ENCODE peak calls at places on chromosomes 7 and 10, in six cellular contexts. One of them, this sample, is unnamed.

GRCh38 chr7:71630521-71630920 is 498.6 kb downstream of the GALNT17 start:
- DNase-seq in natural killer cell treated with Interleukin-12 subunit alpha and Interleukin-12 subunit beta and Interleukin-15 and Interleukin-18, amount 100 ng/mL, for 72 hours: no peak
- DNase-seq in stimulated activated CD4-positive, alpha-beta T cell treated with anti-CD3 and anti-CD28 coated beads, Interleukin-1b, Interleukin-23, amount 100 ng/mL, for 1 hour: no peak
- DNase-seq in T follicular helper cell: no peak
- DNase-seq in left cardiac atrium: no peak
- DNase-seq in foreskin melanocyte: no peak
- DNase-seq in this sample: no peak

GRCh38 chr10:14779053-14779649 is 4.5 kb upstream of the FAM107B start:
- DNase-seq in natural killer cell treated with Interleukin-12 subunit alpha and Interleukin-12 subunit beta and Interleukin-15 and Interleukin-18, amount 100 ng/mL, for 72 hours: no peak
- DNase-seq in stimulated activated CD4-positive, alpha-beta T cell treated with anti-CD3 and anti-CD28 coated beads, Interleukin-1b, Interleukin-23, amount 100 ng/mL, for 1 hour: no peak
- DNase-seq in T follicular helper cell: no peak
- DNase-seq in left cardiac atrium: no peak
- DNase-seq in foreskin melanocyte: no peak
- DNase-seq in this sample: no peak

GRCh38 chr10:111281516-111281915 is 204.7 kb downstream of the ADRA2A start:
- DNase-seq in natural killer cell treated with Interleukin-12 subunit alpha and Interleukin-12 subunit beta and Interleukin-15 and Interleukin-18, amount 100 ng/mL, for 72 hours: no peak
- DNase-seq in stimulated activated CD4-positive, alpha-beta T cell treated with anti-CD3 and anti-CD28 coated beads, Interleukin-1b, Interleukin-23, amount 100 ng/mL, for 1 hour: no peak
- DNase-seq in T follicular helper cell: no peak
- DNase-seq in left cardiac atrium: no peak
- DNase-seq in foreskin melanocyte: no peak
- DNase-seq in this sample: no peak

GRCh38 chr10:67606572-67606971 is 89.4 kb downstream of the CTNNA3 start:
- DNase-seq in natural killer cell treated with Interleukin-12 subunit alpha and Interleukin-12 subunit beta and Interleukin-15 and Interleukin-18, amount 100 ng/mL, for 72 hours: no peak
- DNase-seq in stimulated activated CD4-positive, alpha-beta T cell treated with anti-CD3 and anti-CD28 coated beads, Interleukin-1b, Interleukin-23, amount 100 ng/mL, for 1 hour: no peak
- DNase-seq in T follicular helper cell: no peak
- DNase-seq in left cardiac atrium: no peak
- DNase-seq in foreskin melanocyte: peak
- DNase-seq in this sample: no peak

GRCh38 chr10:119516381-119517234 is 25.9 kb downstream of the RGS10 start:
- DNase-seq in natural killer cell treated with Interleukin-12 subunit alpha and Interleukin-12 subunit beta and Interleukin-15 and Interleukin-18, amount 100 ng/mL, for 72 hours: no peak
- DNase-seq in stimulated activated CD4-positive, alpha-beta T cell treated with anti-CD3 and anti-CD28 coated beads, Interleukin-1b, Interleukin-23, amount 100 ng/mL, for 1 hour: no peak
- DNase-seq in T follicular helper cell: peak
- DNase-seq in left cardiac atrium: no peak
- DNase-seq in foreskin melanocyte: no peak
- DNase-seq in this sample: no peak

GRCh38 chr10:132518572-132519381 is 18.8 kb upstream of the INPP5A start:
- DNase-seq in natural killer cell treated with Interleukin-12 subunit alpha and Interleukin-12 subunit beta and Interleukin-15 and Interleukin-18, amount 100 ng/mL, for 72 hours: no peak
- DNase-seq in stimulated activated CD4-positive, alpha-beta T cell treated with anti-CD3 and anti-CD28 coated beads, Interleukin-1b, Interleukin-23, amount 100 ng/mL, for 1 hour: no peak
- DNase-seq in T follicular helper cell: no peak
- DNase-seq in left cardiac atrium: peak
- DNase-seq in foreskin melanocyte: no peak
- DNase-seq in this sample: peak

GRCh38 chr7:47283497-47284131 is 298.3 kb downstream of the TNS3 start:
- DNase-seq in natural killer cell treated with Interleukin-12 subunit alpha and Interleukin-12 subunit beta and Interleukin-15 and Interleukin-18, amount 100 ng/mL, for 72 hours: no peak
- DNase-seq in stimulated activated CD4-positive, alpha-beta T cell treated with anti-CD3 and anti-CD28 coated beads, Interleukin-1b, Interleukin-23, amount 100 ng/mL, for 1 hour: no peak
- DNase-seq in T follicular helper cell: no peak
- DNase-seq in left cardiac atrium: no peak
- DNase-seq in foreskin melanocyte: no peak
- DNase-seq in this sample: no peak

GRCh38 chr10:44042926-44043602 is 341.8 kb downstream of the CXCL12 start:
- DNase-seq in natural killer cell treated with Interleukin-12 subunit alpha and Interleukin-12 subunit beta and Interleukin-15 and Interleukin-18, amount 100 ng/mL, for 72 hours: no peak
- DNase-seq in stimulated activated CD4-positive, alpha-beta T cell treated with anti-CD3 and anti-CD28 coated beads, Interleukin-1b, Interleukin-23, amount 100 ng/mL, for 1 hour: no peak
- DNase-seq in T follicular helper cell: no peak
- DNase-seq in left cardiac atrium: no peak
- DNase-seq in foreskin melanocyte: no peak
- DNase-seq in this sample: no peak

GRCh38 chr7:79452032-79452494 is 1.4 kb downstream of the MAGI2 start:
- DNase-seq in natural killer cell treated with Interleukin-12 subunit alpha and Interleukin-12 subunit beta and Interleukin-15 and Interleukin-18, amount 100 ng/mL, for 72 hours: no peak
- DNase-seq in stimulated activated CD4-positive, alpha-beta T cell treated with anti-CD3 and anti-CD28 coated beads, Interleukin-1b, Interleukin-23, amount 100 ng/mL, for 1 hour: no peak
- DNase-seq in T follicular helper cell: no peak
- DNase-seq in left cardiac atrium: peak
- DNase-seq in foreskin melanocyte: peak
- DNase-seq in this sample: peak

GRCh38 chr7:88548399-88548798 is 211.1 kb upstream of the ZNF804B start:
- DNase-seq in natural killer cell treated with Interleukin-12 subunit alpha and Interleukin-12 subunit beta and Interleukin-15 and Interleukin-18, amount 100 ng/mL, for 72 hours: no peak
- DNase-seq in stimulated activated CD4-positive, alpha-beta T cell treated with anti-CD3 and anti-CD28 coated beads, Interleukin-1b, Interleukin-23, amount 100 ng/mL, for 1 hour: no peak
- DNase-seq in T follicular helper cell: no peak
- DNase-seq in left cardiac atrium: no peak
- DNase-seq in foreskin melanocyte: no peak
- DNase-seq in this sample: no peak

GRCh38 chr7:158419238-158419785 is 168.3 kb downstream of the PTPRN2 start:
- DNase-seq in natural killer cell treated with Interleukin-12 subunit alpha and Interleukin-12 subunit beta and Interleukin-15 and Interleukin-18, amount 100 ng/mL, for 72 hours: no peak
- DNase-seq in stimulated activated CD4-positive, alpha-beta T cell treated with anti-CD3 and anti-CD28 coated beads, Interleukin-1b, Interleukin-23, amount 100 ng/mL, for 1 hour: no peak
- DNase-seq in T follicular helper cell: no peak
- DNase-seq in left cardiac atrium: no peak
- DNase-seq in foreskin melanocyte: no peak
- DNase-seq in this sample: no peak

GRCh38 chr7:50781371-50781770 is 1.3 kb downstream of the GRB10 start:
- DNase-seq in natural killer cell treated with Interleukin-12 subunit alpha and Interleukin-12 subunit beta and Interleukin-15 and Interleukin-18, amount 100 ng/mL, for 72 hours: no peak
- DNase-seq in stimulated activated CD4-positive, alpha-beta T cell treated with anti-CD3 and anti-CD28 coated beads, Interleukin-1b, Interleukin-23, amount 100 ng/mL, for 1 hour: no peak
- DNase-seq in T follicular helper cell: no peak
- DNase-seq in left cardiac atrium: no peak
- DNase-seq in foreskin melanocyte: no peak
- DNase-seq in this sample: no peak

GRCh38 chr7:55641811-55642210 is 69.5 kb upstream of the VOPP1 start:
- DNase-seq in natural killer cell treated with Interleukin-12 subunit alpha and Interleukin-12 subunit beta and Interleukin-15 and Interleukin-18, amount 100 ng/mL, for 72 hours: no peak
- DNase-seq in stimulated activated CD4-positive, alpha-beta T cell treated with anti-CD3 and anti-CD28 coated beads, Interleukin-1b, Interleukin-23, amount 100 ng/mL, for 1 hour: no peak
- DNase-seq in T follicular helper cell: no peak
- DNase-seq in left cardiac atrium: no peak
- DNase-seq in foreskin melanocyte: no peak
- DNase-seq in this sample: no peak

GRCh38 chr10:125063256-125063945 is 97.0 kb downstream of the CTBP2 start:
- DNase-seq in natural killer cell treated with Interleukin-12 subunit alpha and Interleukin-12 subunit beta and Interleukin-15 and Interleukin-18, amount 100 ng/mL, for 72 hours: no peak
- DNase-seq in stimulated activated CD4-positive, alpha-beta T cell treated with anti-CD3 and anti-CD28 coated beads, Interleukin-1b, Interleukin-23, amount 100 ng/mL, for 1 hour: no peak
- DNase-seq in T follicular helper cell: no peak
- DNase-seq in left cardiac atrium: no peak
- DNase-seq in foreskin melanocyte: no peak
- DNase-seq in this sample: no peak

GRCh38 chr10:71253981-71254818 is 41.8 kb downstream of the UNC5B start:
- DNase-seq in natural killer cell treated with Interleukin-12 subunit alpha and Interleukin-12 subunit beta and Interleukin-15 and Interleukin-18, amount 100 ng/mL, for 72 hours: no peak
- DNase-seq in stimulated activated CD4-positive, alpha-beta T cell treated with anti-CD3 and anti-CD28 coated beads, Interleukin-1b, Interleukin-23, amount 100 ng/mL, for 1 hour: no peak
- DNase-seq in T follicular helper cell: no peak
- DNase-seq in left cardiac atrium: no peak
- DNase-seq in foreskin melanocyte: no peak
- DNase-seq in this sample: no peak

GRCh38 chr10:124002391-124003069 is 90.9 kb downstream of the CHST15 start:
- DNase-seq in natural killer cell treated with Interleukin-12 subunit alpha and Interleukin-12 subunit beta and Interleukin-15 and Interleukin-18, amount 100 ng/mL, for 72 hours: no peak
- DNase-seq in stimulated activated CD4-positive, alpha-beta T cell treated with anti-CD3 and anti-CD28 coated beads, Interleukin-1b, Interleukin-23, amount 100 ng/mL, for 1 hour: no peak
- DNase-seq in T follicular helper cell: no peak
- DNase-seq in left cardiac atrium: no peak
- DNase-seq in foreskin melanocyte: no peak
- DNase-seq in this sample: no peak

GRCh38 chr7:41472427-41473125 is 230.3 kb downstream of the INHBA start:
- DNase-seq in natural killer cell treated with Interleukin-12 subunit alpha and Interleukin-12 subunit beta and Interleukin-15 and Interleukin-18, amount 100 ng/mL, for 72 hours: no peak
- DNase-seq in stimulated activated CD4-positive, alpha-beta T cell treated with anti-CD3 and anti-CD28 coated beads, Interleukin-1b, Interleukin-23, amount 100 ng/mL, for 1 hour: no peak
- DNase-seq in T follicular helper cell: no peak
- DNase-seq in left cardiac atrium: no peak
- DNase-seq in foreskin melanocyte: no peak
- DNase-seq in this sample: no peak

GRCh38 chr7:8112685-8113084 is 144.1 kb downstream of the GLCCI1 start:
- DNase-seq in natural killer cell treated with Interleukin-12 subunit alpha and Interleukin-12 subunit beta and Interleukin-15 and Interleukin-18, amount 100 ng/mL, for 72 hours: no peak
- DNase-seq in stimulated activated CD4-positive, alpha-beta T cell treated with anti-CD3 and anti-CD28 coated beads, Interleukin-1b, Interleukin-23, amount 100 ng/mL, for 1 hour: no peak
- DNase-seq in T follicular helper cell: no peak
- DNase-seq in left cardiac atrium: no peak
- DNase-seq in foreskin melanocyte: no peak
- DNase-seq in this sample: no peak

GRCh38 chr10:29083096-29083495 is 205.8 kb upstream of the LYZL1 start:
- DNase-seq in natural killer cell treated with Interleukin-12 subunit alpha and Interleukin-12 subunit beta and Interleukin-15 and Interleukin-18, amount 100 ng/mL, for 72 hours: no peak
- DNase-seq in stimulated activated CD4-positive, alpha-beta T cell treated with anti-CD3 and anti-CD28 coated beads, Interleukin-1b, Interleukin-23, amount 100 ng/mL, for 1 hour: no peak
- DNase-seq in T follicular helper cell: no peak
- DNase-seq in left cardiac atrium: no peak
- DNase-seq in foreskin melanocyte: peak
- DNase-seq in this sample: peak

GRCh38 chr7:27210441-27211083 is 10.7 kb upstream of the HOXA13 start:
- DNase-seq in natural killer cell treated with Interleukin-12 subunit alpha and Interleukin-12 subunit beta and Interleukin-15 and Interleukin-18, amount 100 ng/mL, for 72 hours: no peak
- DNase-seq in stimulated activated CD4-positive, alpha-beta T cell treated with anti-CD3 and anti-CD28 coated beads, Interleukin-1b, Interleukin-23, amount 100 ng/mL, for 1 hour: no peak
- DNase-seq in T follicular helper cell: no peak
- DNase-seq in left cardiac atrium: peak
- DNase-seq in foreskin melanocyte: no peak
- DNase-seq in this sample: peak

GRCh38 chr7:137574836-137575235 is 231.3 kb upstream of the PTN start:
- DNase-seq in natural killer cell treated with Interleukin-12 subunit alpha and Interleukin-12 subunit beta and Interleukin-15 and Interleukin-18, amount 100 ng/mL, for 72 hours: no peak
- DNase-seq in stimulated activated CD4-positive, alpha-beta T cell treated with anti-CD3 and anti-CD28 coated beads, Interleukin-1b, Interleukin-23, amount 100 ng/mL, for 1 hour: no peak
- DNase-seq in T follicular helper cell: no peak
- DNase-seq in left cardiac atrium: no peak
- DNase-seq in foreskin melanocyte: no peak
- DNase-seq in this sample: no peak

GRCh38 chr10:52993109-52993508 is 220.5 kb upstream of the MBL2 start:
- DNase-seq in natural killer cell treated with Interleukin-12 subunit alpha and Interleukin-12 subunit beta and Interleukin-15 and Interleukin-18, amount 100 ng/mL, for 72 hours: no peak
- DNase-seq in stimulated activated CD4-positive, alpha-beta T cell treated with anti-CD3 and anti-CD28 coated beads, Interleukin-1b, Interleukin-23, amount 100 ng/mL, for 1 hour: no peak
- DNase-seq in T follicular helper cell: no peak
- DNase-seq in left cardiac atrium: no peak
- DNase-seq in foreskin melanocyte: no peak
- DNase-seq in this sample: no peak

GRCh38 chr10:17240617-17241016 is 12.6 kb downstream of the VIM start:
- DNase-seq in natural killer cell treated with Interleukin-12 subunit alpha and Interleukin-12 subunit beta and Interleukin-15 and Interleukin-18, amount 100 ng/mL, for 72 hours: no peak
- DNase-seq in stimulated activated CD4-positive, alpha-beta T cell treated with anti-CD3 and anti-CD28 coated beads, Interleukin-1b, Interleukin-23, amount 100 ng/mL, for 1 hour: no peak
- DNase-seq in T follicular helper cell: no peak
- DNase-seq in left cardiac atrium: no peak
- DNase-seq in foreskin melanocyte: no peak
- DNase-seq in this sample: no peak

GRCh38 chr7:93622036-93622714 is 47.7 kb upstream of the CALCR start:
- DNase-seq in natural killer cell treated with Interleukin-12 subunit alpha and Interleukin-12 subunit beta and Interleukin-15 and Interleukin-18, amount 100 ng/mL, for 72 hours: no peak
- DNase-seq in stimulated activated CD4-positive, alpha-beta T cell treated with anti-CD3 and anti-CD28 coated beads, Interleukin-1b, Interleukin-23, amount 100 ng/mL, for 1 hour: no peak
- DNase-seq in T follicular helper cell: no peak
- DNase-seq in left cardiac atrium: no peak
- DNase-seq in foreskin melanocyte: no peak
- DNase-seq in this sample: no peak

GRCh38 chr10:87960230-87960629 is 96.8 kb downstream of the PTEN start:
- DNase-seq in natural killer cell treated with Interleukin-12 subunit alpha and Interleukin-12 subunit beta and Interleukin-15 and Interleukin-18, amount 100 ng/mL, for 72 hours: no peak
- DNase-seq in stimulated activated CD4-positive, alpha-beta T cell treated with anti-CD3 and anti-CD28 coated beads, Interleukin-1b, Interleukin-23, amount 100 ng/mL, for 1 hour: no peak
- DNase-seq in T follicular helper cell: no peak
- DNase-seq in left cardiac atrium: no peak
- DNase-seq in foreskin melanocyte: no peak
- DNase-seq in this sample: no peak

GRCh38 chr7:149706398-149706797 is 67.0 kb downstream of the ZNF467 start:
- DNase-seq in natural killer cell treated with Interleukin-12 subunit alpha and Interleukin-12 subunit beta and Interleukin-15 and Interleukin-18, amount 100 ng/mL, for 72 hours: no peak
- DNase-seq in stimulated activated CD4-positive, alpha-beta T cell treated with anti-CD3 and anti-CD28 coated beads, Interleukin-1b, Interleukin-23, amount 100 ng/mL, for 1 hour: no peak
- DNase-seq in T follicular helper cell: no peak
- DNase-seq in left cardiac atrium: no peak
- DNase-seq in foreskin melanocyte: no peak
- DNase-seq in this sample: no peak

GRCh38 chr7:158353606-158354570 is 233.7 kb downstream of the PTPRN2 start:
- DNase-seq in natural killer cell treated with Interleukin-12 subunit alpha and Interleukin-12 subunit beta and Interleukin-15 and Interleukin-18, amount 100 ng/mL, for 72 hours: no peak
- DNase-seq in stimulated activated CD4-positive, alpha-beta T cell treated with anti-CD3 and anti-CD28 coated beads, Interleukin-1b, Interleukin-23, amount 100 ng/mL, for 1 hour: no peak
- DNase-seq in T follicular helper cell: no peak
- DNase-seq in left cardiac atrium: no peak
- DNase-seq in foreskin melanocyte: no peak
- DNase-seq in this sample: no peak

GRCh38 chr7:106068986-106069385 is 43.1 kb downstream of the SYPL1 start:
- DNase-seq in natural killer cell treated with Interleukin-12 subunit alpha and Interleukin-12 subunit beta and Interleukin-15 and Interleukin-18, amount 100 ng/mL, for 72 hours: no peak
- DNase-seq in stimulated activated CD4-positive, alpha-beta T cell treated with anti-CD3 and anti-CD28 coated beads, Interleukin-1b, Interleukin-23, amount 100 ng/mL, for 1 hour: no peak
- DNase-seq in T follicular helper cell: no peak
- DNase-seq in left cardiac atrium: no peak
- DNase-seq in foreskin melanocyte: no peak
- DNase-seq in this sample: no peak

GRCh38 chr7:29457565-29457971 is 106.1 kb upstream of the PRR15 start:
- DNase-seq in natural killer cell treated with Interleukin-12 subunit alpha and Interleukin-12 subunit beta and Interleukin-15 and Interleukin-18, amount 100 ng/mL, for 72 hours: no peak
- DNase-seq in stimulated activated CD4-positive, alpha-beta T cell treated with anti-CD3 and anti-CD28 coated beads, Interleukin-1b, Interleukin-23, amount 100 ng/mL, for 1 hour: no peak
- DNase-seq in T follicular helper cell: no peak
- DNase-seq in left cardiac atrium: no peak
- DNase-seq in foreskin melanocyte: no peak
- DNase-seq in this sample: no peak

GRCh38 chr7:129443612-129444011 is 9.4 kb downstream of the STRIP2 start:
- DNase-seq in natural killer cell treated with Interleukin-12 subunit alpha and Interleukin-12 subunit beta and Interleukin-15 and Interleukin-18, amount 100 ng/mL, for 72 hours: no peak
- DNase-seq in stimulated activated CD4-positive, alpha-beta T cell treated with anti-CD3 and anti-CD28 coated beads, Interleukin-1b, Interleukin-23, amount 100 ng/mL, for 1 hour: no peak
- DNase-seq in T follicular helper cell: no peak
- DNase-seq in left cardiac atrium: no peak
- DNase-seq in foreskin melanocyte: no peak
- DNase-seq in this sample: no peak

GRCh38 chr7:103988468-103989199 is 824 bp downstream of the RELN start:
- DNase-seq in natural killer cell treated with Interleukin-12 subunit alpha and Interleukin-12 subunit beta and Interleukin-15 and Interleukin-18, amount 100 ng/mL, for 72 hours: no peak
- DNase-seq in stimulated activated CD4-positive, alpha-beta T cell treated with anti-CD3 and anti-CD28 coated beads, Interleukin-1b, Interleukin-23, amount 100 ng/mL, for 1 hour: no peak
- DNase-seq in T follicular helper cell: no peak
- DNase-seq in left cardiac atrium: no peak
- DNase-seq in foreskin melanocyte: no peak
- DNase-seq in this sample: no peak

GRCh38 chr10:127293640-127294039 is 97.2 kb upstream of the INSYN2A start:
- DNase-seq in natural killer cell treated with Interleukin-12 subunit alpha and Interleukin-12 subunit beta and Interleukin-15 and Interleukin-18, amount 100 ng/mL, for 72 hours: peak
- DNase-seq in stimulated activated CD4-positive, alpha-beta T cell treated with anti-CD3 and anti-CD28 coated beads, Interleukin-1b, Interleukin-23, amount 100 ng/mL, for 1 hour: no peak
- DNase-seq in T follicular helper cell: peak
- DNase-seq in left cardiac atrium: no peak
- DNase-seq in foreskin melanocyte: peak
- DNase-seq in this sample: no peak

GRCh38 chr10:79128923-79129305 is 60.1 kb downstream of the ZMIZ1 start:
- DNase-seq in natural killer cell treated with Interleukin-12 subunit alpha and Interleukin-12 subunit beta and Interleukin-15 and Interleukin-18, amount 100 ng/mL, for 72 hours: no peak
- DNase-seq in stimulated activated CD4-positive, alpha-beta T cell treated with anti-CD3 and anti-CD28 coated beads, Interleukin-1b, Interleukin-23, amount 100 ng/mL, for 1 hour: no peak
- DNase-seq in T follicular helper cell: no peak
- DNase-seq in left cardiac atrium: no peak
- DNase-seq in foreskin melanocyte: no peak
- DNase-seq in this sample: no peak

GRCh38 chr10:57696641-57697040 is 571.1 kb downstream of the IPMK start:
- DNase-seq in natural killer cell treated with Interleukin-12 subunit alpha and Interleukin-12 subunit beta and Interleukin-15 and Interleukin-18, amount 100 ng/mL, for 72 hours: no peak
- DNase-seq in stimulated activated CD4-positive, alpha-beta T cell treated with anti-CD3 and anti-CD28 coated beads, Interleukin-1b, Interleukin-23, amount 100 ng/mL, for 1 hour: no peak
- DNase-seq in T follicular helper cell: no peak
- DNase-seq in left cardiac atrium: no peak
- DNase-seq in foreskin melanocyte: peak
- DNase-seq in this sample: no peak

GRCh38 chr10:98478430-98479222 is 31.9 kb upstream of the HPS1 start:
- DNase-seq in natural killer cell treated with Interleukin-12 subunit alpha and Interleukin-12 subunit beta and Interleukin-15 and Interleukin-18, amount 100 ng/mL, for 72 hours: no peak
- DNase-seq in stimulated activated CD4-positive, alpha-beta T cell treated with anti-CD3 and anti-CD28 coated beads, Interleukin-1b, Interleukin-23, amount 100 ng/mL, for 1 hour: no peak
- DNase-seq in T follicular helper cell: no peak
- DNase-seq in left cardiac atrium: no peak
- DNase-seq in foreskin melanocyte: peak
- DNase-seq in this sample: no peak

GRCh38 chr7:153190986-153191385 is 431.4 kb downstream of the ACTR3B start:
- DNase-seq in natural killer cell treated with Interleukin-12 subunit alpha and Interleukin-12 subunit beta and Interleukin-15 and Interleukin-18, amount 100 ng/mL, for 72 hours: no peak
- DNase-seq in stimulated activated CD4-positive, alpha-beta T cell treated with anti-CD3 and anti-CD28 coated beads, Interleukin-1b, Interleukin-23, amount 100 ng/mL, for 1 hour: no peak
- DNase-seq in T follicular helper cell: no peak
- DNase-seq in left cardiac atrium: no peak
- DNase-seq in foreskin melanocyte: no peak
- DNase-seq in this sample: peak

GRCh38 chr10:89241491-89242339 is 9.9 kb downstream of the LIPA start:
- DNase-seq in natural killer cell treated with Interleukin-12 subunit alpha and Interleukin-12 subunit beta and Interleukin-15 and Interleukin-18, amount 100 ng/mL, for 72 hours: no peak
- DNase-seq in stimulated activated CD4-positive, alpha-beta T cell treated with anti-CD3 and anti-CD28 coated beads, Interleukin-1b, Interleukin-23, amount 100 ng/mL, for 1 hour: no peak
- DNase-seq in T follicular helper cell: no peak
- DNase-seq in left cardiac atrium: no peak
- DNase-seq in foreskin melanocyte: no peak
- DNase-seq in this sample: no peak

GRCh38 chr7:157568785-157569584 is 232.2 kb downstream of the DNAJB6 start:
- DNase-seq in natural killer cell treated with Interleukin-12 subunit alpha and Interleukin-12 subunit beta and Interleukin-15 and Interleukin-18, amount 100 ng/mL, for 72 hours: peak
- DNase-seq in stimulated activated CD4-positive, alpha-beta T cell treated with anti-CD3 and anti-CD28 coated beads, Interleukin-1b, Interleukin-23, amount 100 ng/mL, for 1 hour: peak
- DNase-seq in T follicular helper cell: peak
- DNase-seq in left cardiac atrium: peak
- DNase-seq in foreskin melanocyte: peak
- DNase-seq in this sample: peak

GRCh38 chr7:113197274-113197673 is 78.9 kb upstream of the SMIM30 start:
- DNase-seq in natural killer cell treated with Interleukin-12 subunit alpha and Interleukin-12 subunit beta and Interleukin-15 and Interleukin-18, amount 100 ng/mL, for 72 hours: no peak
- DNase-seq in stimulated activated CD4-positive, alpha-beta T cell treated with anti-CD3 and anti-CD28 coated beads, Interleukin-1b, Interleukin-23, amount 100 ng/mL, for 1 hour: no peak
- DNase-seq in T follicular helper cell: no peak
- DNase-seq in left cardiac atrium: no peak
- DNase-seq in foreskin melanocyte: peak
- DNase-seq in this sample: no peak

GRCh38 chr10:88728107-88728763 is 22.2 kb downstream of the LIPK start:
- DNase-seq in natural killer cell treated with Interleukin-12 subunit alpha and Interleukin-12 subunit beta and Interleukin-15 and Interleukin-18, amount 100 ng/mL, for 72 hours: no peak
- DNase-seq in stimulated activated CD4-positive, alpha-beta T cell treated with anti-CD3 and anti-CD28 coated beads, Interleukin-1b, Interleukin-23, amount 100 ng/mL, for 1 hour: no peak
- DNase-seq in T follicular helper cell: no peak
- DNase-seq in left cardiac atrium: no peak
- DNase-seq in foreskin melanocyte: no peak
- DNase-seq in this sample: peak

This sample was measured in thyroid gland.